ENCODE peak calls at places on chromosomes 5 and 9, in ten cellular contexts. One of them, this sample, is unnamed.

GRCh38 chr5:131329187-131329540 is 65.3 kb downstream of the CDC42SE2 start:
- DNase-seq in left lung: no peak
- DNase-seq in mucosa of descending colon: no peak
- DNase-seq in mesendoderm: no peak
- DNase-seq in tibial artery: no peak
- DNase-seq in fibroblast of lung: no peak
- DNase-seq in prostate gland: no peak
- DNase-seq in BE2C: no peak
- DNase-seq in lower lobe of right lung: no peak
- DNase-seq in sigmoid colon: no peak
- DNase-seq in this sample: no peak

GRCh38 chr9:137679249-137679648 is 60.4 kb downstream of the EHMT1 start:
- DNase-seq in left lung: no peak
- DNase-seq in mucosa of descending colon: no peak
- DNase-seq in mesendoderm: peak; percentile 53
- DNase-seq in tibial artery: peak; percentile 2
- DNase-seq in fibroblast of lung: no peak
- DNase-seq in prostate gland: no peak
- DNase-seq in BE2C: no peak
- DNase-seq in lower lobe of right lung: no peak
- DNase-seq in sigmoid colon: no peak
- DNase-seq in this sample: no peak

GRCh38 chr5:39498247-39498952 is 73.6 kb upstream of the DAB2 start:
- DNase-seq in left lung: no peak
- DNase-seq in mucosa of descending colon: no peak
- DNase-seq in mesendoderm: no peak
- DNase-seq in tibial artery: no peak
- DNase-seq in fibroblast of lung: peak; percentile 77
- DNase-seq in prostate gland: no peak
- DNase-seq in BE2C: no peak
- DNase-seq in lower lobe of right lung: no peak
- DNase-seq in sigmoid colon: no peak
- DNase-seq in this sample: no peak

GRCh38 chr9:137612741-137613142 is 6.1 kb upstream of the EHMT1 start:
- DNase-seq in left lung: no peak
- DNase-seq in mucosa of descending colon: no peak
- DNase-seq in mesendoderm: no peak
- DNase-seq in tibial artery: no peak
- DNase-seq in fibroblast of lung: no peak
- DNase-seq in prostate gland: no peak
- DNase-seq in BE2C: no peak
- DNase-seq in lower lobe of right lung: no peak
- DNase-seq in sigmoid colon: no peak
- DNase-seq in this sample: no peak

GRCh38 chr5:14112998-14113652 is 30.0 kb upstream of the TRIO start:
- DNase-seq in left lung: no peak
- DNase-seq in mucosa of descending colon: no peak
- DNase-seq in mesendoderm: peak; percentile 58
- DNase-seq in tibial artery: no peak
- DNase-seq in fibroblast of lung: no peak
- DNase-seq in prostate gland: no peak
- DNase-seq in BE2C: no peak
- DNase-seq in lower lobe of right lung: no peak
- DNase-seq in sigmoid colon: no peak
- DNase-seq in this sample: no peak

GRCh38 chr5:120327180-120327579 is 136.9 kb upstream of the PRR16 start:
- DNase-seq in left lung: no peak
- DNase-seq in mucosa of descending colon: no peak
- DNase-seq in mesendoderm: no peak
- DNase-seq in tibial artery: no peak
- DNase-seq in fibroblast of lung: peak; percentile 6
- DNase-seq in prostate gland: no peak
- DNase-seq in BE2C: no peak
- DNase-seq in lower lobe of right lung: no peak
- DNase-seq in sigmoid colon: no peak
- DNase-seq in this sample: no peak

GRCh38 chr5:125179617-125180016 is 433.2 kb upstream of the ZNF608 start:
- DNase-seq in left lung: no peak
- DNase-seq in mucosa of descending colon: no peak
- DNase-seq in mesendoderm: no peak
- DNase-seq in tibial artery: no peak
- DNase-seq in fibroblast of lung: no peak
- DNase-seq in prostate gland: no peak
- DNase-seq in BE2C: no peak
- DNase-seq in lower lobe of right lung: no peak
- DNase-seq in sigmoid colon: no peak
- DNase-seq in this sample: no peak

GRCh38 chr5:125695994-125696679 is 727.1 kb upstream of the GRAMD2B start:
- DNase-seq in left lung: no peak
- DNase-seq in mucosa of descending colon: no peak
- DNase-seq in mesendoderm: no peak
- DNase-seq in tibial artery: no peak
- DNase-seq in fibroblast of lung: peak; percentile 74
- DNase-seq in prostate gland: no peak
- DNase-seq in BE2C: no peak
- DNase-seq in lower lobe of right lung: no peak
- DNase-seq in sigmoid colon: no peak
- DNase-seq in this sample: no peak

GRCh38 chr5:128121679-128122078 is 38.1 kb downstream of the SLC12A2 start:
- DNase-seq in left lung: no peak
- DNase-seq in mucosa of descending colon: peak; percentile 37
- DNase-seq in mesendoderm: no peak
- DNase-seq in tibial artery: no peak
- DNase-seq in fibroblast of lung: no peak
- DNase-seq in prostate gland: peak; percentile 63
- DNase-seq in BE2C: no peak
- DNase-seq in lower lobe of right lung: peak; percentile 44
- DNase-seq in sigmoid colon: no peak
- DNase-seq in this sample: no peak

GRCh38 chr5:116733995-116734716 is 159.5 kb upstream of the SEMA6A start:
- DNase-seq in left lung: no peak
- DNase-seq in mucosa of descending colon: no peak
- DNase-seq in mesendoderm: peak; percentile 43
- DNase-seq in tibial artery: peak; percentile 70
- DNase-seq in fibroblast of lung: no peak
- DNase-seq in prostate gland: peak; percentile 15
- DNase-seq in BE2C: no peak
- DNase-seq in lower lobe of right lung: no peak
- DNase-seq in sigmoid colon: no peak
- DNase-seq in this sample: no peak

GRCh38 chr9:83469722-83470121 is 68.5 kb downstream of the FRMD3 start:
- DNase-seq in left lung: no peak
- DNase-seq in mucosa of descending colon: no peak
- DNase-seq in mesendoderm: no peak
- DNase-seq in tibial artery: no peak
- DNase-seq in fibroblast of lung: no peak
- DNase-seq in prostate gland: no peak
- DNase-seq in BE2C: no peak
- DNase-seq in lower lobe of right lung: no peak
- DNase-seq in sigmoid colon: no peak
- DNase-seq in this sample: no peak

GRCh38 chr9:132042324-132042723 is 37.3 kb downstream of the MED27 start:
- DNase-seq in left lung: no peak
- DNase-seq in mucosa of descending colon: no peak
- DNase-seq in mesendoderm: peak; percentile 19
- DNase-seq in tibial artery: no peak
- DNase-seq in fibroblast of lung: peak; percentile 99
- DNase-seq in prostate gland: no peak
- DNase-seq in BE2C: no peak
- DNase-seq in lower lobe of right lung: no peak
- DNase-seq in sigmoid colon: no peak
- DNase-seq in this sample: no peak

GRCh38 chr9:90169490-90169889 is 473.1 kb downstream of the DIRAS2 start:
- DNase-seq in left lung: no peak
- DNase-seq in mucosa of descending colon: no peak
- DNase-seq in mesendoderm: no peak
- DNase-seq in tibial artery: no peak
- DNase-seq in fibroblast of lung: no peak
- DNase-seq in prostate gland: no peak
- DNase-seq in BE2C: no peak
- DNase-seq in lower lobe of right lung: no peak
- DNase-seq in sigmoid colon: no peak
- DNase-seq in this sample: no peak

GRCh38 chr9:112971415-112971814 is 40.6 kb downstream of the ZNF883 start:
- DNase-seq in left lung: no peak
- DNase-seq in mucosa of descending colon: no peak
- DNase-seq in mesendoderm: peak; percentile 56
- DNase-seq in tibial artery: no peak
- DNase-seq in fibroblast of lung: no peak
- DNase-seq in prostate gland: no peak
- DNase-seq in BE2C: peak; percentile 12
- DNase-seq in lower lobe of right lung: no peak
- DNase-seq in sigmoid colon: no peak
- DNase-seq in this sample: no peak

GRCh38 chr9:74083681-74084433 is 413.3 kb upstream of the RORB start:
- DNase-seq in left lung: no peak
- DNase-seq in mucosa of descending colon: no peak
- DNase-seq in mesendoderm: peak; percentile 34
- DNase-seq in tibial artery: no peak
- DNase-seq in fibroblast of lung: peak; percentile 3
- DNase-seq in prostate gland: no peak
- DNase-seq in BE2C: no peak
- DNase-seq in lower lobe of right lung: no peak
- DNase-seq in sigmoid colon: no peak
- DNase-seq in this sample: no peak

GRCh38 chr9:98317134-98317857 is 61.8 kb upstream of the TBC1D2 start:
- DNase-seq in left lung: no peak
- DNase-seq in mucosa of descending colon: no peak
- DNase-seq in mesendoderm: no peak
- DNase-seq in tibial artery: no peak
- DNase-seq in fibroblast of lung: peak; percentile 73
- DNase-seq in prostate gland: no peak
- DNase-seq in BE2C: no peak
- DNase-seq in lower lobe of right lung: no peak
- DNase-seq in sigmoid colon: no peak
- DNase-seq in this sample: no peak

GRCh38 chr5:172678902-172679301 is 37.8 kb downstream of the NEURL1B start:
- DNase-seq in left lung: no peak
- DNase-seq in mucosa of descending colon: no peak
- DNase-seq in mesendoderm: no peak
- DNase-seq in tibial artery: peak; percentile 92
- DNase-seq in fibroblast of lung: no peak
- DNase-seq in prostate gland: no peak
- DNase-seq in BE2C: peak; percentile 74
- DNase-seq in lower lobe of right lung: no peak
- DNase-seq in sigmoid colon: peak; percentile 88
- DNase-seq in this sample: no peak

GRCh38 chr9:129318121-129319075 is 140.3 kb upstream of the IER5L start:
- DNase-seq in left lung: no peak
- DNase-seq in mucosa of descending colon: no peak
- DNase-seq in mesendoderm: no peak
- DNase-seq in tibial artery: peak; percentile 79
- DNase-seq in fibroblast of lung: peak; percentile 49
- DNase-seq in prostate gland: no peak
- DNase-seq in BE2C: no peak
- DNase-seq in lower lobe of right lung: no peak
- DNase-seq in sigmoid colon: peak; percentile 69
- DNase-seq in this sample: peak; percentile 8

GRCh38 chr9:117677578-117677977 is 26.6 kb upstream of the TLR4 start:
- DNase-seq in left lung: no peak
- DNase-seq in mucosa of descending colon: no peak
- DNase-seq in mesendoderm: no peak
- DNase-seq in tibial artery: no peak
- DNase-seq in fibroblast of lung: no peak
- DNase-seq in prostate gland: no peak
- DNase-seq in BE2C: no peak
- DNase-seq in lower lobe of right lung: no peak
- DNase-seq in sigmoid colon: no peak
- DNase-seq in this sample: no peak

GRCh38 chr9:16236326-16236725 is 634.1 kb downstream of the BNC2 start:
- DNase-seq in left lung: no peak
- DNase-seq in mucosa of descending colon: no peak
- DNase-seq in mesendoderm: no peak
- DNase-seq in tibial artery: no peak
- DNase-seq in fibroblast of lung: peak; percentile 92
- DNase-seq in prostate gland: no peak
- DNase-seq in BE2C: no peak
- DNase-seq in lower lobe of right lung: no peak
- DNase-seq in sigmoid colon: peak; percentile 79
- DNase-seq in this sample: no peak
- H3K4me1 ChIP-seq in left lung: no peaks in the 10 kb centered on the region
- H3K4me1 ChIP-seq in mucosa of descending colon: no peaks in the 10 kb centered on the region
- H3K4me1 ChIP-seq in mesendoderm: no peaks in the 10 kb centered on the region
- H3K4me1 ChIP-seq in tibial artery: no peaks in the 10 kb centered on the region
- H3K4me1 ChIP-seq in fibroblast of lung: peaks cover 11% of the 10 kb centered on the region
- H3K4me1 ChIP-seq in prostate gland: no peaks in the 10 kb centered on the region
- H3K4me1 ChIP-seq in BE2C: no peaks in the 10 kb centered on the region
- H3K4me1 ChIP-seq in lower lobe of right lung: peaks cover 5% of the 10 kb centered on the region
- H3K4me1 ChIP-seq in sigmoid colon: no peaks in the 10 kb centered on the region
- H3K4me1 ChIP-seq in this sample: no peaks in the 10 kb centered on the region

DNA sequence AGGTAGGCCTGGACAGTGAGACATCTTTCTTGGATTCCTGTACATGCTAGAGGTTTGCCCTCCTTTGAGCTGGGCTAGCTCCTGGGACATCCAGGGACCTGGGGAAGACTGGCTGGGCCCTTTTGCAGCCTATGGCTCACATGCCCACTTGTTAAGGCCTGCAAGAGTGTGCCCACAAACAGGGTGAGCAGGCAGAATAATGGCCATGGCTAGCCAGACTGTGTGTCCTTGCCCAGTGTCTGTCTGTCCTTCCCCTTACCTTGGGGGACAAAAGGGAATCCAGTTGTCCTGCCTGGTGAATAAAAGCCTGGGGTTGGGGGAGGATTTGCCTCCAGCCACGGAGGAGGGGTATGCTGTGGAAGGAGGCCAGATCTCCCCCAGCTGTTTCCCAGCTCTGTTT is 13.0 kb upstream of the CXXC5 start:
- DNase-seq in left lung: no peak
- DNase-seq in mucosa of descending colon: no peak
- DNase-seq in mesendoderm: no peak
- DNase-seq in tibial artery: no peak
- DNase-seq in fibroblast of lung: no peak
- DNase-seq in prostate gland: no peak
- DNase-seq in BE2C: no peak
- DNase-seq in lower lobe of right lung: no peak
- DNase-seq in sigmoid colon: peak; percentile 38
- DNase-seq in this sample: no peak
- H3K4me1 ChIP-seq in left lung: peaks cover 35% of the 10 kb centered on the region
- H3K4me1 ChIP-seq in mucosa of descending colon: peaks cover 48% of the 10 kb centered on the region
- H3K4me1 ChIP-seq in mesendoderm: peaks cover 23% of the 10 kb centered on the region
- H3K4me1 ChIP-seq in tibial artery: peaks cover 7% of the 10 kb centered on the region
- H3K4me1 ChIP-seq in fibroblast of lung: peaks cover 22% of the 10 kb centered on the region
- H3K4me1 ChIP-seq in prostate gland: peaks cover 21% of the 10 kb centered on the region
- H3K4me1 ChIP-seq in BE2C: peaks cover 30% of the 10 kb centered on the region
- H3K4me1 ChIP-seq in lower lobe of right lung: peaks cover 46% of the 10 kb centered on the region
- H3K4me1 ChIP-seq in sigmoid colon: peaks cover 39% of the 10 kb centered on the region
- H3K4me1 ChIP-seq in this sample: peaks cover 15% of the 10 kb centered on the region

GRCh38 chr9:71762900-71763653 is 5.2 kb downstream of the CEMIP2 start:
- DNase-seq in left lung: no peak
- DNase-seq in mucosa of descending colon: no peak
- DNase-seq in mesendoderm: no peak
- DNase-seq in tibial artery: no peak
- DNase-seq in fibroblast of lung: peak; percentile 93
- DNase-seq in prostate gland: no peak
- DNase-seq in BE2C: no peak
- DNase-seq in lower lobe of right lung: no peak
- DNase-seq in sigmoid colon: no peak
- DNase-seq in this sample: no peak
- H3K4me1 ChIP-seq in left lung: peaks cover 43% of the 10 kb centered on the region
- H3K4me1 ChIP-seq in mucosa of descending colon: peaks cover 61% of the 10 kb centered on the region
- H3K4me1 ChIP-seq in mesendoderm: peaks cover 13% of the 10 kb centered on the region
- H3K4me1 ChIP-seq in tibial artery: no peaks in the 10 kb centered on the region
- H3K4me1 ChIP-seq in fibroblast of lung: peaks cover 27% of the 10 kb centered on the region
- H3K4me1 ChIP-seq in prostate gland: peaks cover 8% of the 10 kb centered on the region
- H3K4me1 ChIP-seq in BE2C: no peaks in the 10 kb centered on the region
- H3K4me1 ChIP-seq in lower lobe of right lung: peaks cover 75% of the 10 kb centered on the region
- H3K4me1 ChIP-seq in sigmoid colon: peaks cover 72% of the 10 kb centered on the region
- H3K4me1 ChIP-seq in this sample: peaks cover 70% of the 10 kb centered on the region

GRCh38 chr5:51544386-51544785 is 161.1 kb downstream of the ISL1 start:
- DNase-seq in left lung: no peak
- DNase-seq in mucosa of descending colon: no peak
- DNase-seq in mesendoderm: no peak
- DNase-seq in tibial artery: no peak
- DNase-seq in fibroblast of lung: peak; percentile 3
- DNase-seq in prostate gland: no peak
- DNase-seq in BE2C: no peak
- DNase-seq in lower lobe of right lung: no peak
- DNase-seq in sigmoid colon: no peak
- DNase-seq in this sample: no peak
- H3K4me1 ChIP-seq in left lung: no peaks in the 10 kb centered on the region
- H3K4me1 ChIP-seq in mucosa of descending colon: no peaks in the 10 kb centered on the region
- H3K4me1 ChIP-seq in mesendoderm: no peaks in the 10 kb centered on the region
- H3K4me1 ChIP-seq in tibial artery: no peaks in the 10 kb centered on the region
- H3K4me1 ChIP-seq in fibroblast of lung: no peaks in the 10 kb centered on the region
- H3K4me1 ChIP-seq in prostate gland: no peaks in the 10 kb centered on the region
- H3K4me1 ChIP-seq in BE2C: peaks cover 7% of the 10 kb centered on the region
- H3K4me1 ChIP-seq in lower lobe of right lung: no peaks in the 10 kb centered on the region
- H3K4me1 ChIP-seq in sigmoid colon: no peaks in the 10 kb centered on the region
- H3K4me1 ChIP-seq in this sample: no peaks in the 10 kb centered on the region

This sample was measured in HAP-1.